ENCODE peak calls at places on chromosomes 13 and 19, in four cellular contexts. U, V, E and C are unnamed samples.

GRCh38 chr19:14450876-14451275 is 17.8 kb downstream of the PKN1 start:
- DNase-seq in U (no peak), V (no peak), E (no peak), C (no peak)

GRCh38 chr19:45376045-45376724 is 5.8 kb upstream of the ERCC2 start:
- DNase-seq in U (no peak), V (peak; percentile 99), E (no peak), C (no peak)

GRCh38 chr19:51145926-51146493 is 3.9 kb downstream of the SIGLEC7 start:
- DNase-seq in U (no peak), V (no peak), E (no peak), C (no peak)

GRCh38 chr13:112735791-112736190 is 46.0 kb downstream of the ATP11A start:
- DNase-seq in U (no peak), V (no peak), E (no peak), C (no peak)

GRCh38 chr19:43780706-43781525 is at the start of gene KCNN4:
- DNase-seq in U (no peak), V (peak; percentile 73), E (no peak), C (no peak)

GRCh38 chr19:28598861-28599260 is 614.1 kb downstream of the UQCRFS1 start:
- DNase-seq in U (no peak), V (no peak), E (no peak), C (no peak)

GRCh38 chr13:41456768-41457588 is at the start of gene RGCC:
- DNase-seq in U (peak; percentile 81), V (peak; percentile 67), E (peak; percentile 93), C (no peak)

GRCh38 chr19:4380254-4380727 is 20.1 kb downstream of the SH3GL1 start:
- DNase-seq in U (peak; percentile 55), V (no peak), E (peak; percentile 76), C (peak; percentile 36)

GRCh38 chr19:9406798-9407352 is 28.5 kb downstream of the ZNF266 start:
- DNase-seq in U (peak; percentile 84), V (peak; percentile 94), E (no peak), C (peak; percentile 23)

GRCh38 chr13:50448535-50448981 is 394.9 kb downstream of the DLEU7 start:
- DNase-seq in U (no peak), V (no peak), E (no peak), C (no peak)

GRCh38 chr19:28472111-28472510 is 740.8 kb downstream of the UQCRFS1 start:
- DNase-seq in U (no peak), V (peak; percentile 40), E (no peak), C (no peak)

GRCh38 chr13:67369895-67370660 is 139.9 kb upstream of the PCDH9 start:
- DNase-seq in U (no peak), V (peak; percentile 98), E (no peak), C (no peak)

GRCh38 chr13:26663801-26664200 is 96.8 kb downstream of the GPR12 start:
- DNase-seq in U (no peak), V (no peak), E (no peak), C (no peak)

GRCh38 chr19:49851456-49852259 is 699 bp downstream of the PTOV1 start:
- DNase-seq in U (no peak), V (no peak), E (peak; percentile 74), C (no peak)

GRCh38 chr13:65063753-65064152 is 2166.4 kb downstream of the PCDH9 start:
- DNase-seq in U (no peak), V (no peak), E (no peak), C (no peak)

GRCh38 chr19:18422530-18423191 is 3.5 kb downstream of the SSBP4 start:
- DNase-seq in U (no peak), V (no peak), E (no peak), C (no peak)

GRCh38 chr13:25741796-25742195 is 310.0 kb downstream of the SHISA2 start:
- DNase-seq in U (no peak), V (no peak), E (no peak), C (no peak)

GRCh38 chr19:35056513-35057063 is 15.1 kb downstream of the HPN start:
- DNase-seq in U (no peak), V (no peak), E (no peak), C (no peak)

GRCh38 chr19:35058370-35058769 is 16.8 kb downstream of the HPN start:
- DNase-seq in U (no peak), V (no peak), E (no peak), C (no peak)

GRCh38 chr19:35054626-35055025 is 13.1 kb downstream of the HPN start:
- DNase-seq in U (no peak), V (no peak), E (no peak), C (no peak)

GRCh38 chr19:35053667-35054293 is 12.3 kb downstream of the HPN start:
- DNase-seq in U (no peak), V (no peak), E (no peak), C (no peak)

DNA sequence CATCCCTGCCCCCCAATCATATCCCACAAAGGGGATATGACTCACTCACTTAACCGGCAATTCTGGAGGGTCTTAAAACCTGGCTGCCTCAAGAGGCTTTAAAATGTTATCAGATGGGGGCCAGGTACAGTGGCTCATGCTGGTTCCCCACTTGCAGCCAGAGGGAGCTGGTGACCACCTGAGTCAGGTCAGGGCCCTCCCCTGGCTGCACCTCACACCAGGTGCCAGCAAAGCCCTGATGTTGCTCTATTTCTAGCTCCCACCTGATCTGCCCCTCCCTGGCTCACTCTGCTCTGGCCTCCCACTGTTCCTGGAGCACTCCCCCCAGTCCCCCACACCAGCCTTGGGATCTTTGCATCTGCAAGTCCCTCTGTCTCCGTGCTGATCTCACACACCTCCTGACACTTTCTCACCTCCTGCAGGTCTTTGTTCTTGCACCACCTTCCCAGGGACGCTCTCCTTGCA is 14.2 kb downstream of the HPN start:
- DNase-seq in U (no peak), V (no peak), E (no peak), C (no peak)
- TF ChIP-seq CTCF in U (no peak), V (no peak), E (no peak), C (no peak)

DNA sequence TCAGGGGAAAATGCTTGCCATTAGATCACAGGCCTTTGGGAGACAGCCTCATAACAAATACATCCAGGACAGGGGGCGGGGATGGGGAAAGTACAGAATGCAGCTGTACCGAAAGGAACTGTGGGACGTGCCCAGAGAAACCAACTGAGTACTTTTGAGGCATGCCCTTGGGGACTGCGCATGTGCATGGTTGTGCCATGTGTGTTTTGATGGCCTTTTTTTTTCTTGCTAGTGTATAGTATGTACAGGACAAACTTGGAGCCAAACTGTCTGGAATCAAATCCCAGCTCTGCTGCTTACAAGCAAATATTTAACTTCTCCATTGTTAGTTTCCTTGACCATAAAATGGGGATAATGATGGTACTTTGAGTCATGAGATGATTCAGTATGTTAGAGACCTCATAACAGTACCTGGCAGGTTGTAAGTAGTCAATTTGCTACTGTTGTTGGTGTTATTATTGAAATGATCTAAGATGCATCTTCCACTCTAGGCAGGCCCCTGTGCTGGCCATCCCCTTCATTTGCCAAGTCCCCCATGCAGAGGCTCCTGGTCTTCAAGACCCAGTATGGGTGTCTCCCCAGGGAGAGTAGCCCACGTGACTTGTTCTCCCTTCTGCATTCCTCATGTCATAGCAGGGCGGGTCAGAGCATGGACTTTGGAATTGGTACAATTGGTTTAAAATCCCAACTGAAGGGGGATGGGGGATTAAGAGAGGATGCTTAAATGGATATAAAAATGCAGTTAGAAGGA is 68.2 kb upstream of the NPAS1 start:
- DNase-seq in U (no peak), V (peak; percentile 91), E (no peak), C (no peak)
- TF ChIP-seq CTCF in U (no peak), V (no peak), E (no peak), C (no peak)

GRCh38 chr13:110780410-110780809 is 66.9 kb downstream of the ING1 start:
- DNase-seq in U (no peak), V (no peak), E (no peak), C (no peak)
- TF ChIP-seq CTCF in U (no peak), V (no peak), E (no peak), C (no peak)

GRCh38 chr19:10768369-10768768 is 50.5 kb downstream of the DNM2 start:
- DNase-seq in U (no peak), V (no peak), E (no peak), C (no peak)

GRCh38 chr19:10767726-10768125 is 49.8 kb downstream of the DNM2 start:
- DNase-seq in U (no peak), V (no peak), E (no peak), C (no peak)

GRCh38 chr19:10768936-10769335 is 51.1 kb downstream of the DNM2 start:
- DNase-seq in U (no peak), V (no peak), E (no peak), C (no peak)

GRCh38 chr19:10766681-10767201 is 48.9 kb downstream of the DNM2 start:
- DNase-seq in U (peak; percentile 49), V (peak; percentile 30), E (no peak), C (no peak)

DNA sequence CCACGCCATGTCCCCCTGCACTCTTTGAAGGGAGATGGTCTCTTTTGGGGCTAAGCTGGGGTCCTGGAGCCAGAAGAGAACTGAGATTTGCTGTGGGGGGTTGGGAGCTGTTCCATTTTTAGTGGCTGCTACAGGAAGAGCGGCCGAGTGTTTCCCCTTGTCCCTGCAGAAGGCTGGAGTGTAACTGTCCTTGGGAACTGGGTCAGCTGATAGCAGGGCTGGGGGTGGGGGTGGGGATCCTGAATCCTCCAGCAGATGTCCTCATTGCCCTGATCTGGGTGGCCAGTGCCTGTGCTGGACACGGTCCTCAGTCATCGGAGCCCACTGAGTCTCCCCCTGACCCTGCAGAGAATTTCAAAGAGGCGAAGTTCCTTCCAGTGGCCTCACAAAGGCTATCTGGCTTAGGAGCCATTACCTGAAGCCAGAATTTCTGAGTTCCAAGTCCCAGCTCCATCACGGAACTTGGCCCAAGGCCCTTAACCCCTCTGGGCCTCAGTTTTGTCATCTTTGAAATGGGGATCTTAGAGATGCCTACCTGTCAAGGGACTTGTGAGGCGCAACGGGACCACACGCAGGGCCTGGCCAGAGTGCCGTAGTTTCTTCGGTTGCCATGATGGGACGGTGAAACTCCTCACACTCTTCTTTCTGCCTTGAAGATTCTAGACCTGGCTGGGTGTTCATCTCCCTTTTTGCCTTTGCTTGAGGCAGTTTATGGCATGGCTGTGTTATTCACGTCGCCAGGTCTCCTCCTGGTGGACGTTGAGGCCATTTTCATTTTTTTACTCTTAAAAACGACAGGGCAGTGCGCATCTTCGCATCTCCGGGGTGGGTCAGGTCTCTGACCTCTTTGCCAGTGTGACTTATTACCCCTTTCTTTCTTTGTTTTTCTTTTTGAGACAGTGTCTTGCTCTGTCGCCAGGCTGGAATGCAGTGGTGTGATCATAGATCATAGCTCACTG is 51.9 kb downstream of the DNM2 start:
- DNase-seq in U (peak; percentile 80), V (peak; percentile 42), E (no peak), C (no peak)
- TF ChIP-seq CTCF in U (peak; percentile 47), V (peak; percentile 31), E (peak; percentile 13), C (no peak)